ENCODE peak calls at places on chromosomes 11 and 22, in seven cellular contexts. A, G, O, D, Y, L and Q are unnamed samples.

GRCh38 chr11:133951484-133952198 is 5.1 kb downstream of the IGSF9B start:
- DNase-seq in A (peak; percentile 81), G (no peak), Y (no peak), O (peak; percentile 4), L (no peak), D (peak; percentile 71), Q (peak; percentile 72)

GRCh38 chr11:76666408-76666807 is 4.1 kb downstream of the LRRC32 start:
- DNase-seq in G (no peak), L (peak; percentile 81), O (peak; percentile 46), Y (peak; percentile 72), D (no peak), A (peak; percentile 46), Q (no peak)

GRCh38 chr11:116694017-116694725 is 78.6 kb downstream of the BUD13 start:
- DNase-seq in G (no peak), O (no peak), L (no peak), A (no peak), Y (no peak), D (peak; percentile 37), Q (no peak)

GRCh38 chr22:36327922-36328551 is 59.7 kb downstream of the MYH9 start:
- DNase-seq in O (peak; percentile 78), G (no peak), L (no peak), D (no peak), Y (no peak), A (no peak), Q (no peak)

GRCh38 chr11:64619811-64620285 is 28.8 kb downstream of the SLC22A12 start:
- DNase-seq in A (peak; percentile 76), Y (peak; percentile 27), G (no peak), D (no peak), L (no peak), O (peak; percentile 49), Q (peak; percentile 85)

GRCh38 chr11:130706572-130706971 is 209.7 kb downstream of the SNX19 start:
- DNase-seq in D (no peak), G (no peak), L (no peak), Y (no peak), A (no peak), O (peak; percentile 40), Q (no peak)

GRCh38 chr11:44760917-44761545 is 34.3 kb downstream of the TSPAN18 start:
- DNase-seq in A (peak; percentile 79), D (peak; percentile 61), Y (peak; percentile 94), O (peak; percentile 96), L (peak; percentile 18), G (peak; percentile 69), Q (peak; percentile 81)

GRCh38 chr11:70247710-70248072 is 22.8 kb upstream of the PPFIA1 start:
- DNase-seq in G (no peak), O (no peak), A (no peak), D (no peak), Y (no peak), L (no peak), Q (no peak)

GRCh38 chr22:43237280-43237679 is 50.3 kb upstream of the TTLL12 start:
- DNase-seq in A (no peak), L (no peak), Y (no peak), O (no peak), G (no peak), D (no peak), Q (no peak)

GRCh38 chr11:66080055-66080817 is 10.2 kb downstream of the PACS1 start:
- DNase-seq in O (peak; percentile 82), D (no peak), L (peak; percentile 80), A (no peak), Y (peak; percentile 90), G (no peak), Q (no peak)

GRCh38 chr11:26930518-26931247 is 63.2 kb upstream of the FIBIN start:
- DNase-seq in A (no peak), D (no peak), Y (peak; percentile 92), L (no peak), O (peak; percentile 54), G (no peak), Q (no peak)

GRCh38 chr22:48602805-48603518 is 1224.7 kb downstream of the BRD1 start:
- DNase-seq in O (no peak), G (no peak), L (no peak), A (no peak), Y (no peak), D (no peak), Q (no peak)

GRCh38 chr22:48600171-48600570 is 1227.5 kb downstream of the BRD1 start:
- DNase-seq in Y (no peak), G (no peak), O (no peak), D (no peak), A (no peak), L (no peak), Q (no peak)

GRCh38 chr22:48603621-48604320 is 1223.9 kb downstream of the BRD1 start:
- DNase-seq in A (no peak), O (no peak), L (no peak), D (no peak), Y (no peak), G (no peak), Q (no peak)

GRCh38 chr22:48599346-48599745 is 1228.3 kb downstream of the BRD1 start:
- DNase-seq in D (no peak), G (no peak), O (no peak), Y (no peak), L (no peak), A (no peak), Q (no peak)

DNA sequence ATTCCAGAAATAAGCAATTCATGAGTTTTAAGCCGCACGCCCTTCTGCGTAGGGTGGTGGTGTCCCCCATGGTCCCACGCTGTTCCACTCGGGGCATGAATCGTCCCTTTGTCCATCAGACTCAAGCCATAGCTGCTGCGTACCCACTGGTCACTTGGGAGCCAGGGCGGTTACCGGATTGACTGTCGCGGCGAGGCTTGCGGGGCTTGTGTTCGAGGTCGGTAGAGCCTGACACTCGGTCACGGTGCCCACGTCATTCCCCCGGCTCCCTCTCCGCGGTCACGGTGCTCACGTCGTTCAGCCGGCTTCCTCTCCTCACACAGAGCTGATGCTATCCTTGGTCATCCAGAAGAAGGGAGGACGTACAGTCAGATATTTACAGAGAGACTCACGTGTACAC is 1227.0 kb downstream of the BRD1 start:
- DNase-seq in D (no peak), A (no peak), O (no peak), G (no peak), L (no peak), Y (no peak), Q (no peak)
- H2AK5ac ChIP-seq in D (no peak overlapping the region), A (no peak overlapping the region), O (no peak overlapping the region), G (no peak overlapping the region), L (no peak overlapping the region), Y (no peak overlapping the region), Q (no peak overlapping the region)

DNA sequence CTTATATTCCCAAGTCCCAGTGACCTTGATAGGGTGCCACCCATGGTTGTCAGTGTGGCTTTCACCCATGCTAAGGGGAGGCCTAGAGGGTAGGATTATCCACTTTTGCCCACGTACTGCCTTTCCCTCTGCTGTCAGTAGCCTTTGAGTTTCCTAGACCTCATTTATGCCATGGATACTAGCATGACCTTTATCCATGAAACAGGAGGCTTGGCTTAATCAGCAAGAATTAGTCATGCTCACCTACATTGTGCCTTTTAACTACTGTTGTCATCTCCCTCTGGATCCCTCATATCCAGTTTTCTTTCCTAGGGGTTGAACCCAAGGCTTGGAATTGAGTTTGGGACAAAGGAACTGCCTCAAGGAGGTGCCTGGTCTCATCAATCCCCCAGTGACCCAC is 716.7 kb downstream of the NTM start:
- DNase-seq in G (no peak), L (no peak), A (no peak), Y (no peak), O (no peak), D (no peak), Q (no peak)
- H2AK5ac ChIP-seq in G (no peak overlapping the region), L (no peak overlapping the region), A (no peak overlapping the region), Y (no peak overlapping the region), O (no peak overlapping the region), D (no peak overlapping the region), Q (no peak overlapping the region)

DNA sequence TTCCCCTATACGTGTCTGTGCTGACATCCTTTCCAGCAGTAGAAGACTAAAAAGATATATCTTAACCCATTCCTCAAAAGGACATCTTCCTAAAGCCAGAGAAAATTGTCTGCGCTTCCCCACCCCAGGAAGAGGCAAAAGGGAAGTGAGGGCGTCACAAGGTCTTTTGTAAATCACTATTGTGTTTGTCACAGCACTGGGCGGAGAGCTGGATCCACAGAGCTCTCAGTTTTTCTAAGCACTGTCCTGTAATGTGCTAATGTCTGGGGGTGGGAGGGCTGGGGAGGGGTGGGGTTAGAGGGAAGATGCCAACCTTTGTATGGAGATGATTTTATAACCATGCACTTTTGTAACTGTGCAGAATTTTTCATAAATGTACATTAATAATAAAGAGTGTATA is 9.6 kb downstream of the LRRC55 start:
- DNase-seq in L (no peak), G (no peak), O (no peak), D (no peak), A (no peak), Y (no peak), Q (no peak)
- H2AK5ac ChIP-seq in L (no peak overlapping the region), G (no peak overlapping the region), O (no peak overlapping the region), D (no peak overlapping the region), A (no peak overlapping the region), Y (no peak overlapping the region), Q (no peak overlapping the region)

DNA sequence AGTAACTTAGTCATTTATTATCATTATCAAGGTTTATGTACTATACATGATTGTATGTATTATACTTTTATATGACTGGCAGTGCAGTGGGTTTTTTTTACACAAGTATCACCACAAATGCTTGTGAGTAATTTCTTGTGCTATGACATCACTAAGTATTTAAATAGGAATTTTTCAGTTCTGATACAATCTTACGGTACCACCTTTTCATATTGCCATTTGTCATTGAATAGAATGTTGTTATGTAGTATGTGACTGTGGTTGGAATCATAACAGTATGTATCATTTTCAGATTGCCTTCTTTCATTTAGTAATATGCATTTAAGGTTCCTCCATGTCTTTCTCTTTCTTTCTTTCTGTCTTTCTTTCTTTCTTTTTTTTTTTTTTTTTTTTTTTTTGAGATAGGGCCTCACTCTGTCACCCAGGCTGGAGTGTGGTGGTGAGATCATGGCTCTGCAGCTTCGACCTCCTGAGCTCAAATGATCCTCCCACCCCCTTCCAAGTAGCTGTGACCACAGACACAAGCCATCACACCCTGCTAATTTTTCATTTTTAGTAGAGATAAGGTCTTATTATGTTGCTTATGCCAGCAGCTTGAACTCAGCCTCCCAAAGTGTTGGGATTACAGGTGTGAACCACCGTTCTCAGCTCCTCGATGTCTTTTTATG is 18.6 kb downstream of the ATM start:
- DNase-seq in O (peak; percentile 20), A (no peak), D (no peak), G (no peak), Y (no peak), L (no peak), Q (no peak)
- H2AK5ac ChIP-seq in O (no peak overlapping the region), A (no peak overlapping the region), D (no peak overlapping the region), G (no peak overlapping the region), Y (no peak overlapping the region), L (no peak overlapping the region), Q (no peak overlapping the region)

DNA sequence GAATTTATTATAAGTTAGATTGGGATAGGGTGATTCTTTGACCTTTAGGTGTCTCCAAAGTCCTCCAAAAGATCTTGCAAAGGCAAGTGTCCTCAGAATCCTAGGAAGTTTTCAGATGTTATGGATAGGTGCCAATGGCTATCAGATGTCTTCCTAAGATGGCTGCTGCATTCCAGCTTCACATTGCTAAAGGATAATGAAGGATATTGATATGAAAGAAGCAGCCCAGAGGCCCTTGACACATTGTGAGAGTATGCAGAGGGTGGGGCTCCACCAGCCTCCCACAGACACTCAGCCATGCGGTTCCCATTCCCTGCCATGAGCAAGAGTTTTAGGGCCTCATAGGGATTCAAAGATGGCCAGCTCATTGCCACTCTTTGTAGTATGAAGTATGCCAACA is 22.3 kb upstream of the GLYATL2 start:
- DNase-seq in D (no peak), G (no peak), O (peak; percentile 49), L (no peak), Y (no peak), A (no peak), Q (no peak)
- H2AK5ac ChIP-seq in D (no peak overlapping the region), G (no peak overlapping the region), O (no peak overlapping the region), L (no peak overlapping the region), Y (no peak overlapping the region), A (no peak overlapping the region), Q (no peak overlapping the region)

DNA sequence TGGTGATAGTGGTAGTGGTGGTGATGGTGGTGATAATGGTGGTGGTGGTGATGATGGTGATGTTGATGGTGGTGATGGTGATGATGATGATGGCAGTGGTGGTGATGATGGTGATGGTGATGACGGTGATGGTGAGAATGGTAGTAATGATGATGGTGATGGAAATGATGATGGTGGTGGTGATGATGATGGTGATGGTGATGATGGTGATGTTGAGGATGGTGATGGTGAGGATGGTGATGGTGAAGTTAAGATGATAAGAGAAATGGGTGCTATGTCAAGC is 11.8 kb downstream of the MRGPRG start:
- DNase-seq in L (no peak), D (no peak), O (no peak), A (no peak), G (no peak), Y (no peak), Q (no peak)
- H2AK5ac ChIP-seq in L (no peak overlapping the region), D (peak overlapping the region; percentile 46), O (no peak overlapping the region), A (no peak overlapping the region), G (no peak overlapping the region), Y (no peak overlapping the region), Q (no peak overlapping the region)